ENCODE peak calls at places on chromosomes 4 and X, in ten cellular contexts. H is heart right ventricle; Q is DND-41; O is IMR-90; W is endodermal cell; I is upper lobe of left lung; S is esophagus squamous epithelium; E is cardiac muscle cell; F is GM23248; K is CD8-positive, alpha-beta T cell. Z is an unnamed sample. For H3K4me1, the result is how much of the 10 kb centered on the place peaks cover.

GRCh38 chr4:99826016-99826415 is 9.4 kb downstream of the DAPP1 start:
- DNase-seq in S (no peak), H (no peak), W (no peak), I (no peak), F (no peak), O (no peak), Q (no peak), E (no peak), K (no peak), Z (no peak)

GRCh38 chrX:100804780-100805179 is 15.4 kb upstream of the CSTF2 start:
- DNase-seq in W (peak), H (no peak), Q (no peak), E (no peak), O (no peak), S (no peak), I (no peak), F (no peak), K (no peak), Z (no peak)

GRCh38 chrX:140099221-140099620 is 133.9 kb upstream of the CXorf66 start:
- DNase-seq in Q (no peak), S (no peak), F (no peak), W (peak), H (no peak), K (no peak), E (no peak), O (no peak), I (no peak), Z (no peak)

GRCh38 chr4:156894234-156894633 is 77.4 kb downstream of the PDGFC start:
- DNase-seq in O (no peak), H (no peak), I (no peak), E (no peak), Q (no peak), W (no peak), F (no peak), K (no peak), S (no peak), Z (no peak)

GRCh38 chr4:40292313-40292759 is 42.8 kb upstream of the CHRNA9 start:
- DNase-seq in F (peak), H (no peak), S (no peak), Q (no peak), I (no peak), O (peak), E (peak), W (peak), K (no peak), Z (no peak)

GRCh38 chr4:56619160-56619559 is 61.9 kb downstream of the HOPX start:
- DNase-seq in W (no peak), K (no peak), H (no peak), S (no peak), Q (no peak), F (no peak), E (peak), I (no peak), O (peak), Z (no peak)

GRCh38 chr4:146333187-146333894 is 119.0 kb downstream of the REELD1 start:
- DNase-seq in S (no peak), Q (peak), W (no peak), E (peak), K (no peak), O (peak), I (no peak), H (no peak), F (peak), Z (no peak)

GRCh38 chr4:8409271-8410065 is 31.1 kb downstream of the ACOX3 start:
- DNase-seq in O (no peak), W (no peak), I (peak), Q (peak), S (no peak), E (peak), F (peak), H (peak), K (peak), Z (peak)

GRCh38 chr4:165398570-165398969 is 19.8 kb downstream of the CPE start:
- DNase-seq in I (no peak), H (no peak), W (no peak), K (no peak), O (peak), E (peak), S (no peak), Q (no peak), F (peak), Z (no peak)

GRCh38 chr4:127601029-127601428 is 31.7 kb upstream of the INTU start:
- DNase-seq in O (peak), I (no peak), W (no peak), F (peak), E (peak), K (no peak), H (no peak), S (no peak), Q (no peak), Z (no peak)

GRCh38 chr4:6938758-6939201 is 29.2 kb downstream of the TBC1D14 start:
- DNase-seq in E (no peak), S (no peak), Q (no peak), I (peak), F (no peak), O (no peak), H (no peak), K (no peak), W (no peak), Z (no peak)

GRCh38 chr4:6937748-6938147 is 28.1 kb downstream of the TBC1D14 start:
- DNase-seq in S (no peak), O (no peak), W (no peak), Q (no peak), K (no peak), H (no peak), F (no peak), E (no peak), I (no peak), Z (no peak)

GRCh38 chr4:6939761-6940743 is 30.4 kb downstream of the TBC1D14 start:
- DNase-seq in S (no peak), Q (no peak), F (no peak), I (no peak), E (no peak), O (no peak), W (peak), H (no peak), K (no peak), Z (no peak)

GRCh38 chr4:6937201-6937600 is 27.6 kb downstream of the TBC1D14 start:
- DNase-seq in K (no peak), O (no peak), F (no peak), H (no peak), E (no peak), Q (no peak), I (no peak), W (no peak), S (no peak), Z (no peak)

DNA sequence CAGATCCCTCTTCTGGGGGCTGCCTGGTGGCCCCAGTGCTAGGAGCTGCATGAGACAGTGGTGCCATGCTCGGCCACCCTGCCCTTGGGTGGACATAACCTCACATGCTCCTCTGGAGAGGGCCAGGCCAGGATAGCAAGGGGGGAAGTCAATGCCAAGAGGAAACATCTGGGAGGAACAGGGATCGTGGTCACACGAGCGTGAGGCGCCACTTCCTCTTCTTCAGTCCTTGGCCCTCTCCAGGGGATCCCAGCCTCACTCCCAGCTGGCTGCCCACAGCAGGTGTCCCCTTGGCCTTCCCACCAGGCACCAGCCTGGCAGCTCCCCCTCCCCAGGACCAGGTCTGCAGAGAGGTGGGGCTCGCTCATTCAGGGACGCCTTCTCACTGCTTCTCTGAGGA is 28.6 kb downstream of the TBC1D14 start:
- DNase-seq in Q (no peak), F (no peak), H (peak), S (no peak), K (no peak), E (no peak), I (peak), W (no peak), O (no peak), Z (no peak)
- H3K27ac ChIP-seq in Q (no peak), F (no peak), H (no peak), S (peak), K (no peak), E (no peak), I (peak), W (no peak), O (no peak), Z (no peak)

GRCh38 chrX:9163153-9163790 is 129.3 kb upstream of the FAM9B start:
- DNase-seq in H (no peak), E (peak), K (no peak), F (peak), I (no peak), S (no peak), W (no peak), Q (peak), O (peak), Z (no peak)
- H3K4me3 ChIP-seq in H (no peak), E (no peak), K (no peak), F (no peak), I (no peak), S (no peak), W (no peak), Q (no peak), O (no peak), Z (no peak)

DNA sequence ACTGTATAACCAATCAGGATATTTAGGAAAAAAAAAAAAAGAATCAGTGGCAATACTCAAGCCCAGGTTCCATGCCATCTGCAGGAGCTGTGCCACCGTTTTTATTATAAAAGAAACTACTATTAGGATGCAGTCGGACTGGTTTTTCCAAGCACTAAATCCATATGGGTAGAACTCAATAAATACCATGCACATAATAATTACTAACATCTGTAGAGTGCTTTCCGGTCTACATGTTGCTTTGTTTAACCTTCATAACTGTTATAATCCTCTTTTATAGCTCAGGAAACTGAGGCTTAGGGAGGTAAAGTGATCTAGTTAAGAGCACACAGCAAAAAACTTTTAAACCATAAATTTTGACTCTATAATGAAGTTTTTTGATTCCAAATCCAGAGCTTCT is 24.0 kb downstream of the ARSJ start:
- DNase-seq in I (no peak), F (no peak), H (no peak), W (no peak), Q (no peak), E (no peak), O (no peak), K (no peak), S (no peak), Z (no peak)
- H3K4me1 ChIP-seq in I (under half), F (under half), H (under half), W (under half), Q (under half), E (under half), O (under half), K (under half), S (under half), Z (under half)

GRCh38 chr4:15343000-15343399 is 84.8 kb upstream of the C1QTNF7 start:
- DNase-seq in S (no peak), W (no peak), Q (no peak), E (no peak), I (no peak), F (no peak), H (no peak), O (no peak), K (no peak), Z (no peak)

GRCh38 chr4:15343581-15343980 is 84.3 kb upstream of the C1QTNF7 start:
- DNase-seq in Q (no peak), K (no peak), E (peak), O (no peak), S (no peak), W (no peak), H (no peak), F (no peak), I (no peak), Z (no peak)

GRCh38 chr4:15339732-15340131 is 88.1 kb upstream of the C1QTNF7 start:
- DNase-seq in E (peak), Q (no peak), O (peak), I (no peak), H (no peak), S (no peak), F (no peak), K (no peak), W (no peak), Z (no peak)

GRCh38 chr4:15341022-15341732 is 86.7 kb upstream of the C1QTNF7 start:
- DNase-seq in K (no peak), E (no peak), Q (no peak), O (no peak), F (no peak), S (no peak), H (no peak), W (no peak), I (no peak), Z (no peak)

DNA sequence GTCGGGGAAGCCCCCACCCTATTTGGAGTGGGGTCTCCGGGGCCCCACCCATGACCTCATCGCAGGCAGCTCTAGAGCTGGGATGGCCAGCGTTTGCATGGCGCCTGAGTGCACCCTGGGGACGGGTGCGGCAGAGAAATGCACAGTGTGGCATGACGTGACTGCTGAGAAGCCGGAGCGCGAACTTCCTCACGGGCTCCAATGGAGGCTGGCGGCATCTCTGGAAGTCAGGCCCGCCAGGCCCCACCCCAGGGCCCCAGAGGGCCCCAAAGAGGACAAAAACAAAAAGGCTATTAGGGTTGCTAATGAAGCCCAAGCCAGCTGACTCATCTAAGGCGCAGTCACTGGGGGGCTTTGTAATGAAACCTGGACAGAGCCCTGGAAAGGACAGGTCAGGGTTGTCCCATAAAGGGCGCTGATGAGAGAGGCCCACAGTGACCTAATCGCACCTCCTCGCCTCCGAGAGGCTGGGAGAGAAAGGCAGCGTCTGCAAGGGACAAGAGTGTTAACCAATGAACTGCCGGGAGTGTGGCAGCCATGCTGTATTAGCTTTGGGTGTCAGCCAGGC is 86.0 kb upstream of the C1QTNF7 start:
- DNase-seq in W (no peak), S (no peak), F (peak), H (no peak), I (no peak), Q (no peak), E (no peak), K (no peak), O (no peak), Z (no peak)
- H3K27ac ChIP-seq in W (no peak), S (peak), F (no peak), H (peak), I (no peak), Q (no peak), E (no peak), K (no peak), O (no peak), Z (no peak)